ENCODE peak calls at places on chromosomes 1 and 21, in five cellular contexts. M is sigmoid colon, D is heart right ventricle, U is cardiac fibroblast, S is astrocyte of the cerebellum. W is an unnamed sample.

GRCh38 chr1:8171751-8172464 is 145.8 kb upstream of the ERRFI1 start:
- DNase-seq in S (no peak), M (no peak), U (no peak), D (no peak), W (no peak)

GRCh38 chr1:5725855-5726585 is 266.2 kb downstream of the NPHP4 start:
- DNase-seq in M (peak), D (no peak), U (no peak), S (no peak), W (no peak)

GRCh38 chr1:91609571-91609970 is 108.9 kb downstream of the CDC7 start:
- DNase-seq in M (no peak), S (no peak), U (peak), D (no peak), W (peak)

GRCh38 chr1:153608089-153608672 is 4.8 kb downstream of the S100A16 start:
- DNase-seq in M (no peak), D (no peak), S (no peak), U (no peak), W (no peak)

GRCh38 chr1:186680031-186681012 is at the start of gene PTGS2:
- DNase-seq in S (peak), D (peak), M (peak), U (peak), W (peak)

GRCh38 chr21:31184462-31184861 is 146.2 kb upstream of the KRTAP19-8 start:
- DNase-seq in M (no peak), U (no peak), S (no peak), D (no peak), W (no peak)

GRCh38 chr1:110542730-110543129 is 23.8 kb upstream of the KCNA10 start:
- DNase-seq in M (no peak), U (peak), D (no peak), S (peak), W (peak)

GRCh38 chr1:64396817-64397216 is 73.1 kb upstream of the CACHD1 start:
- DNase-seq in U (peak), M (no peak), S (no peak), D (no peak), W (no peak)

GRCh38 chr1:89552481-89553194 is 28.0 kb downstream of the LRRC8B start:
- DNase-seq in U (peak), S (no peak), D (no peak), M (no peak), W (no peak)

GRCh38 chr1:91594383-91595065 is 93.9 kb downstream of the CDC7 start:
- DNase-seq in M (no peak), D (no peak), S (no peak), U (peak), W (no peak)

GRCh38 chr1:216670118-216670870 is 52.9 kb downstream of the ESRRG start:
- DNase-seq in U (peak), M (no peak), S (no peak), D (no peak), W (no peak)

GRCh38 chr1:179930867-179931266 is 23.7 kb upstream of the CEP350 start:
- DNase-seq in D (no peak), M (no peak), U (no peak), S (no peak), W (no peak)

GRCh38 chr1:187936667-187937066 is 1107.9 kb downstream of the PLA2G4A start:
- DNase-seq in U (no peak), S (no peak), D (no peak), M (no peak), W (no peak)

GRCh38 chr1:77007675-77008074 is 140.4 kb downstream of the ST6GALNAC5 start:
- DNase-seq in U (no peak), D (no peak), M (no peak), S (no peak), W (no peak)

GRCh38 chr1:72230746-72231145 is 51.6 kb downstream of the NEGR1 start:
- DNase-seq in D (no peak), M (no peak), S (no peak), U (no peak), W (peak)

GRCh38 chr1:22259581-22260282 is 116.8 kb upstream of the WNT4 start:
- DNase-seq in M (no peak), D (no peak), S (no peak), U (peak), W (no peak)

GRCh38 chr1:39759436-39759726 is 11.8 kb downstream of the OXCT2 start:
- DNase-seq in M (no peak), U (no peak), D (no peak), S (no peak), W (no peak)

GRCh38 chr21:31117046-31117916 is 79.0 kb upstream of the KRTAP19-8 start:
- DNase-seq in D (no peak), M (no peak), S (peak), U (peak), W (peak)

GRCh38 chr21:29232601-29233541 is 65.9 kb upstream of the BACH1 start:
- DNase-seq in U (peak), S (no peak), D (no peak), M (no peak), W (peak)

GRCh38 chr1:111801071-111801850 is 45.6 kb downstream of the DDX20 start:
- DNase-seq in S (no peak), U (no peak), D (peak), M (no peak), W (no peak)

GRCh38 chr1:64962447-64962846 is 3.9 kb downstream of the JAK1 start:
- DNase-seq in M (no peak), U (no peak), S (no peak), D (no peak), W (no peak)

GRCh38 chr1:31709060-31709459 is 5.2 kb upstream of the COL16A1 start:
- DNase-seq in S (no peak), U (no peak), D (no peak), M (no peak), W (no peak)

GRCh38 chr1:211261229-211261628 is 2.1 kb downstream of the RCOR3 start:
- DNase-seq in U (no peak), M (no peak), D (no peak), S (no peak), W (no peak)

GRCh38 chr1:56255516-56256181 is 323.7 kb downstream of the PLPP3 start:
- DNase-seq in M (peak), S (peak), U (peak), D (peak), W (no peak)

GRCh38 chr1:53061859-53062714 is at the start of gene PODN:
- DNase-seq in S (no peak), U (peak), D (no peak), M (peak), W (no peak)

GRCh38 chr1:100440075-100440809 is 87.9 kb downstream of the CDC14A start:
- DNase-seq in M (no peak), U (no peak), S (no peak), D (peak), W (no peak)

GRCh38 chr1:1344672-1345361 is 4.4 kb downstream of the DVL1 start:
- DNase-seq in S (no peak), D (no peak), M (no peak), U (no peak), W (peak)

GRCh38 chr1:174005032-174005431 is 17.1 kb downstream of the RC3H1 start:
- DNase-seq in D (peak), U (peak), M (no peak), S (no peak), W (peak)

GRCh38 chr1:12342261-12343003 is 112.6 kb downstream of the VPS13D start:
- DNase-seq in U (no peak), M (no peak), S (no peak), D (peak), W (no peak)

GRCh38 chr1:182281541-182281940 is 110.0 kb downstream of the GLUL start:
- DNase-seq in U (no peak), M (no peak), S (no peak), D (peak), W (no peak)

GRCh38 chr21:36310016-36310415 is 10.0 kb upstream of the MORC3 start:
- DNase-seq in D (no peak), U (no peak), S (no peak), M (no peak), W (no peak)

GRCh38 chr1:147669475-147670318 is 627 bp downstream of the ACP6 start:
- DNase-seq in U (peak), D (peak), M (peak), S (no peak), W (peak)

GRCh38 chr1:198776602-198777029 is 137.8 kb downstream of the PTPRC start:
- DNase-seq in M (peak), D (peak), U (peak), S (peak), W (peak)

GRCh38 chr1:161946071-161946987 is 77.3 kb downstream of the OLFML2B start:
- DNase-seq in D (no peak), M (no peak), U (peak), S (peak), W (peak)

GRCh38 chr1:115063238-115063901 is 25.9 kb downstream of the TSPAN2 start:
- DNase-seq in M (no peak), D (no peak), U (no peak), S (no peak), W (no peak)

GRCh38 chr1:224521904-224522734 is 87.5 kb upstream of the WDR26 start:
- DNase-seq in M (no peak), S (no peak), D (no peak), U (no peak), W (no peak)
- TF ChIP-seq CTCF in M (no peak), S (peak), D (no peak), U (peak), W (peak)

GRCh38 chr1:212710566-212710965 is 10.9 kb upstream of the BATF3 start:
- DNase-seq in S (no peak), D (no peak), U (no peak), M (no peak), W (no peak)
- TF ChIP-seq CTCF in S (no peak), D (no peak), U (no peak), M (no peak), W (no peak)

DNA sequence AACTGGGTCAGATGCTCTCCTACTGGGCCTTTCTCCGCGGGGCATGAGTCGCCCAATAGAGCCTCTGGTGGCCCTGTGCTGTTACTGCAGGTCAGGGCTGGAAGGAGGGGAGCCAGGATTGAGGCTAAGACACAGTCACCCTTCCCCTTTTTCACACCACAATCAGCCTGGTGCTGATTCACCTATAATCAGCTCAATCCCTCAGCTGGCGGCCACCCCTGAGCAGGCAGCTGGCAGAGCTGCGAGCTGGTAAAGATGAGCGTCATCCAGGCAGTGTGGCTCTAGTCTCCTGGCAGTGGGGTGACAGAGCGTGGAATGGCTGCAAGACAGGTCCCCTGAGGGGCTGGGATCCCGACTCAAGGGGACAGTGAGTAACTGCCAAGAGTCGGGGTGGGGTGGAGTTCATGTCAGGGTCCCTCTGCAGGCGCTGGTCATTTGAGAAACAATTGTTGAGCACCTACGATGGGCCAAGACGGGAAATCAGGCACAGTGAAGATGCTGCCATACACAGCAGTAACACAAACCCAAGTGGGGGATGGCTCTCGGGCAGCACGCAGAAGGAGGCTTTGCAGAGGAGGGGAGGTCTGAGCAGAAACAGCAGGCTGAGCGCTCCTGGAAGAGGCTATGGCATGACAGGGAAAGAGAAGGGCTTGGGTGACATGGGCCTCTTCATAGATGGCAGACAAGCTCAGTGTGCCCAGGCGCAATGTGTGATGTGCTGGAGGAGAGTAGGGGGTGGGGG is 21.8 kb downstream of the ATF3 start:
- DNase-seq in D (peak), U (peak), M (peak), S (no peak), W (peak)
- TF ChIP-seq CTCF in D (peak), U (peak), M (peak), S (peak), W (peak)

GRCh38 chr1:18560692-18561091 is 70.0 kb upstream of the PAX7 start:
- DNase-seq in U (no peak), D (no peak), S (no peak), M (no peak), W (no peak)
- TF ChIP-seq CTCF in U (no peak), D (no peak), S (no peak), M (no peak), W (no peak)

GRCh38 chr1:230365723-230366307 is 60.3 kb downstream of the PGBD5 start:
- DNase-seq in M (no peak), U (no peak), S (no peak), D (no peak), W (no peak)
- TF ChIP-seq CTCF in M (no peak), U (peak), S (no peak), D (peak), W (no peak)

DNA sequence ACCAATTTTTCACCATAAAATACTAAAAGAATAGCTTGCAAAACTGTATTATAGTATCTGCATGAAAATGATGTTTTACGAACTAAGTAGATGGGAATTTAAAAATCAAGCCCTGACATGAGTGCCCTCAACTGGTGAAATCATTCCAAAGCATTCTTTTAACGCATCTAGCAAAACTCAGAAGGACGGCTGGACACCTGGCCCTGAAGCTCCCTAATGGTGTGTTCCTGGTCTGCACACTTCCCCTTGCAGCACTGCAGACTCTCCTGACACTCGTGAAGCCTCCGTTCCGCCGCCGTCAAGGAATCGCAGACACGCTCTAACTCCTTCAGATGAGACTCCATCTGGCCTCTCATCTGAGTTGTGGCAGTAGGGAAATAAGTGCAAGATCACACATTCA is 39.9 kb downstream of the ODF2L start:
- DNase-seq in S (peak), D (no peak), U (peak), M (no peak), W (no peak)
- TF ChIP-seq CTCF in S (peak), D (peak), U (no peak), M (no peak), W (peak)

DNA sequence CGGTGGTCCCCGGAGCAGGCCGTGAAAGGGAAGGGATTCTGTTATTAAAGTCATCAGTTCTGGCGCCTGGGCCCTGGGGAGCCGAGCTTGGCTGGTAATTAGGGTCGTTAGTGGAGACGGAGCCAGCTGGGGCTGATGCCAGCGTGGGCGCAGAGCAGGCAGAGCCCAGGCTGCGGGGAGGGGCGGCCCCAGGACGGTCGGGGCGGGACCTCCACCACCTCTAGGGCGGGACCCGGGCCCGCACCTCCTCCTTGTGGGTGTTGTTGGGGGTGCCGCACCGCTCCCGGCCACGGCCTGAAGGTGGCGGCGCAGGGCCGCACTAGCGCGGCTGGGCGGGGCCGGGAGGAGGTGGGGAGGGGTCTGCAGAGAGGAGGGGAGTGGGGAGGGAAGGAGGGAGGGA is 470.6 kb downstream of the PTPRU start:
- DNase-seq in D (no peak), S (no peak), U (peak), M (no peak), W (no peak)
- TF ChIP-seq CTCF in D (peak), S (peak), U (peak), M (no peak), W (peak)

GRCh38 chr1:46302091-46303037 is 1.1 kb downstream of the LRRC41 start:
- DNase-seq in D (peak), S (no peak), M (peak), U (peak), W (peak)
- TF ChIP-seq CTCF in D (peak), S (peak), M (no peak), U (no peak), W (peak)

DNA sequence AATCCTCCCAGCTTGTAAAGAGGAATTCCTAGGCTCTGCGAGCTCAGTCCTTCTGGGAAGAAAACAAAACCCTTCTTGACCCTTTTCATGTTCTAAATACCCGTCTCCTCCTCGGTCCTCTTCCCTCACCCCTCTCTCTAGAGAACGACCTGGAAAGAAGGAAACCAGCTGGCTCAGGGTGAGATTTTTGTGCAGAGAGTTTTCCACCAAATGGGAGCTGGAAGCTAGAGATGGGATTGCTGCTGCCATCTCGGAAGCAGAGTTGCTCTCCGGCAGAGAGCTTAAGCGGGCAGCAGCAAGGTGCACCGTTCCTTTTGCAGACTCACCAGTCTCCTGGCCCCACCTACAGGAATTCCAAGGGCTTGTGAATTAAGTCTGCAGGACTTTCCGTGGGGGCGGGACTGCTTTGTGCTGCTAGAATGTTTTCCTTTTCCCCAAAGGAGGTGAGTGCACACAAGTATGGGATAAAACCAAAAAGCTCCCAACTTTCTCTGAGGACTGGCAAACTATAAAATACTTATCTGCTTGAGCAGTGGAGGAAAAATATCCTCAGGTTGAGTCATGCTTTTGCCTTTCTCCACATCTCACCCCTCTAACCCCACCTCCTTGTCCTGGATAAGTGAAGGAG is 29.1 kb upstream of the KIAA0040 start:
- DNase-seq in D (peak), M (no peak), S (no peak), U (peak), W (no peak)
- TF ChIP-seq CTCF in D (peak), M (no peak), S (no peak), U (no peak), W (no peak)

GRCh38 chr1:159892944-159893343 is 7.0 kb downstream of the CFAP45 start:
- DNase-seq in D (no peak), U (no peak), S (no peak), M (no peak), W (no peak)
- TF ChIP-seq CTCF in D (no peak), U (no peak), S (no peak), M (no peak), W (peak)